ENCODE peak calls at places on chromosome 4, in seven cellular contexts. Y, T, L, I, H, Z and G are unnamed samples.
A peak's percentile ranks its signal among the peaks of the same experiment; 100 is the strongest.

GRCh38 chr4:14218641-14219040 is 591.1 kb upstream of the BOD1L1 start:
- DNase-seq in Y (no peak), T (no peak), L (no peak), I (no peak), H (no peak), Z (no peak), G (no peak)

GRCh38 chr4:185011408-185011807 is 6.9 kb upstream of the HELT start:
- DNase-seq in Y (no peak), T (peak; percentile 65), L (no peak), I (no peak), H (no peak), Z (no peak), G (no peak)

GRCh38 chr4:8581094-8581861 is 1.1 kb downstream of the GPR78 start:
- DNase-seq in Y (no peak), T (no peak), L (no peak), I (no peak), H (no peak), Z (no peak), G (no peak)

GRCh38 chr4:151678048-151678853 is 82.6 kb downstream of the GATB start:
- DNase-seq in Y (no peak), T (no peak), L (no peak), I (no peak), H (no peak), Z (no peak), G (no peak)

GRCh38 chr4:169059294-169060201 is 49.5 kb upstream of the CBR4 start:
- DNase-seq in Y (no peak), T (no peak), L (no peak), I (no peak), H (no peak), Z (no peak), G (no peak)

GRCh38 chr4:188092824-188093223 is 16.6 kb downstream of the TRIML2 start:
- DNase-seq in Y (no peak), T (no peak), L (no peak), I (no peak), H (no peak), Z (no peak), G (no peak)

GRCh38 chr4:130233377-130234047 is 1137.6 kb downstream of the C4orf33 start:
- DNase-seq in Y (no peak), T (no peak), L (no peak), I (no peak), H (no peak), Z (no peak), G (no peak)

GRCh38 chr4:6475492-6476020 is 3.1 kb upstream of the PPP2R2C start:
- DNase-seq in Y (no peak), T (peak; percentile 6), L (no peak), I (no peak), H (no peak), Z (no peak), G (no peak)

GRCh38 chr4:100079264-100079663 is 111.0 kb downstream of the DDIT4L start:
- DNase-seq in Y (no peak), T (no peak), L (no peak), I (no peak), H (no peak), Z (no peak), G (no peak)

GRCh38 chr4:24322517-24322916 is 261.8 kb downstream of the DHX15 start:
- DNase-seq in Y (no peak), T (no peak), L (no peak), I (no peak), H (no peak), Z (no peak), G (no peak)